ENCODE peak calls at places on chromosome 9, in four cellular contexts. V is kidney tubule cell, Y is activated T-helper 1 cell treated with Interleukin-2 at 50 U/mL for 16 hours, D is psoas muscle. P is an unnamed sample.

GRCh38 chr9:122580360-122580759 is 2.8 kb downstream of the OR1L8 start:
- DNase-seq in V (peak; percentile 49), Y (no peak), D (no peak), P (no peak)

GRCh38 chr9:126327016-126327749 is 554 bp downstream of the MVB12B start:
- DNase-seq in V (no peak), Y (no peak), D (peak; percentile 62), P (no peak)

GRCh38 chr9:19488721-19489120 is 79.9 kb downstream of the ACER2 start:
- DNase-seq in V (no peak), Y (no peak), D (no peak), P (no peak)

GRCh38 chr9:128162215-128163026 is 2.4 kb downstream of the BBLN start:
- DNase-seq in V (no peak), Y (no peak), D (peak; percentile 83), P (no peak)

GRCh38 chr9:134606951-134607733 is 34.5 kb upstream of the COL5A1 start:
- DNase-seq in V (no peak), Y (no peak), D (no peak), P (no peak)

GRCh38 chr9:118418887-118419620 is 714.9 kb downstream of the TLR4 start:
- DNase-seq in V (peak; percentile 41), Y (no peak), D (no peak), P (no peak)

GRCh38 chr9:92406506-92406905 is 2.1 kb upstream of the OGN start:
- DNase-seq in V (no peak), Y (peak; percentile 4), D (no peak), P (no peak)

GRCh38 chr9:13109781-13110180 is 169.7 kb downstream of the MPDZ start:
- DNase-seq in V (no peak), Y (no peak), D (no peak), P (no peak)

GRCh38 chr9:27572918-27573698 is at the start of gene C9orf72:
- DNase-seq in V (no peak), Y (peak; percentile 86), D (peak; percentile 89), P (peak; percentile 86)

GRCh38 chr9:4366649-4367330 is 66.9 kb upstream of the GLIS3 start:
- DNase-seq in V (peak; percentile 74), Y (no peak), D (no peak), P (no peak)

GRCh38 chr9:114156311-114156657 is 947 bp downstream of the COL27A1 start:
- DNase-seq in V (no peak), Y (no peak), D (no peak), P (no peak)

GRCh38 chr9:89663264-89663970 is 58.6 kb downstream of the GADD45G start:
- DNase-seq in V (peak; percentile 43), Y (no peak), D (no peak), P (no peak)

GRCh38 chr9:18253950-18254349 is 220.0 kb upstream of the ADAMTSL1 start:
- DNase-seq in V (no peak), Y (no peak), D (no peak), P (no peak)

GRCh38 chr9:131995382-131995781 is 84.3 kb downstream of the MED27 start:
- DNase-seq in V (peak; percentile 40), Y (no peak), D (no peak), P (no peak)

GRCh38 chr9:121282309-121283071 is 14.5 kb downstream of the GSN start:
- DNase-seq in V (peak; percentile 33), Y (no peak), D (peak; percentile 79), P (no peak)

GRCh38 chr9:80175286-80175906 is 603.6 kb downstream of the TLE4 start:
- DNase-seq in V (peak; percentile 50), Y (no peak), D (no peak), P (no peak)

GRCh38 chr9:91904541-91905236 is 45.3 kb downstream of the ROR2 start:
- DNase-seq in V (no peak), Y (no peak), D (no peak), P (no peak)

GRCh38 chr9:105413486-105414068 is 34.3 kb upstream of the FSD1L start:
- DNase-seq in V (peak; percentile 43), Y (no peak), D (no peak), P (no peak)

GRCh38 chr9:91734371-91734981 is 215.6 kb downstream of the ROR2 start:
- DNase-seq in V (peak; percentile 44), Y (peak; percentile 22), D (peak; percentile 79), P (peak; percentile 52)

GRCh38 chr9:127229691-127230417 is 34.7 kb upstream of the GARNL3 start:
- DNase-seq in V (no peak), Y (no peak), D (no peak), P (no peak)

GRCh38 chr9:79257215-79257614 is 314.6 kb upstream of the TLE4 start:
- DNase-seq in V (no peak), Y (no peak), D (no peak), P (no peak)

GRCh38 chr9:136103651-136104487 is 8.8 kb upstream of the NACC2 start:
- DNase-seq in V (no peak), Y (no peak), D (peak; percentile 55), P (no peak)

GRCh38 chr9:20358201-20358600 is 264.1 kb downstream of the MLLT3 start:
- DNase-seq in V (peak; percentile 54), Y (no peak), D (no peak), P (no peak)

GRCh38 chr9:29514336-29514735 is 1941.1 kb upstream of the C9orf72 start:
- DNase-seq in V (no peak), Y (no peak), D (peak; percentile 35), P (no peak)

GRCh38 chr9:135499326-135500070 is 984 bp upstream of the MRPS2 start:
- DNase-seq in V (peak; percentile 90), Y (peak; percentile 79), D (peak; percentile 97), P (peak; percentile 83)

GRCh38 chr9:97918641-97919040 is 3.7 kb downstream of the TRMO start:
- DNase-seq in V (no peak), Y (no peak), D (no peak), P (no peak)

GRCh38 chr9:71506821-71507220 is 261.5 kb downstream of the CEMIP2 start:
- DNase-seq in V (peak; percentile 94), Y (no peak), D (peak; percentile 49), P (no peak)

GRCh38 chr9:121333950-121334773 is 35.9 kb downstream of the STOM start:
- DNase-seq in V (no peak), Y (no peak), D (peak; percentile 48), P (no peak)

GRCh38 chr9:134634667-134635230 is 6.9 kb upstream of the COL5A1 start:
- DNase-seq in V (no peak), Y (no peak), D (peak; percentile 34), P (no peak)